ENCODE peak calls at places on chromosomes 7 and 10, in eight cellular contexts. G is right atrium auricular region; D is aorta; T is naive thymus-derived CD8-positive, alpha-beta T cell; A is activated T-cell treated with anti-CD3 and anti-CD28 coated beads, Interleukin-2, amount 50 U/mL, for 72 hours; M is EL; W is NCI-H460; Q is stimulated activated CD4-positive, alpha-beta T cell treated with anti-CD3 and anti-CD28 coated beads, Interleukin-4, amount 100 ng/mL, for 24 hours. C is an unnamed sample.

GRCh38 chr10:44183667-44184632 is 200.9 kb downstream of the CXCL12 start:
- DNase-seq in W (no peak), T (no peak), Q (no peak), M (peak; percentile 55), A (no peak), G (no peak), D (no peak), C (peak; percentile 31)

GRCh38 chr7:102155821-102156441 is 130.7 kb upstream of the SH2B2 start:
- DNase-seq in W (no peak), A (no peak), T (no peak), G (no peak), D (no peak), Q (no peak), M (no peak), C (no peak)

GRCh38 chr10:101031128-101031795 is at the start of the genes PDZD7 and SFXN3:
- DNase-seq in M (peak; percentile 91), D (peak; percentile 99), T (peak; percentile 96), G (peak; percentile 93), Q (peak; percentile 97), A (peak; percentile 97), W (peak; percentile 89), C (peak; percentile 92)

GRCh38 chr7:68787586-68787985 is 810.7 kb upstream of the AUTS2 start:
- DNase-seq in T (no peak), D (no peak), A (no peak), Q (no peak), W (no peak), M (no peak), G (no peak), C (no peak)

GRCh38 chr10:31623466-31623865 is 304.4 kb downstream of the ZEB1 start:
- DNase-seq in Q (no peak), T (no peak), D (no peak), W (no peak), G (peak; percentile 74), M (peak; percentile 64), A (no peak), C (no peak)

GRCh38 chr7:22255834-22256233 is 101.1 kb downstream of the RAPGEF5 start:
- DNase-seq in G (no peak), D (no peak), A (no peak), T (no peak), Q (no peak), W (no peak), M (no peak), C (no peak)

GRCh38 chr7:64307254-64308018 is 6.3 kb upstream of the ZNF736 start:
- DNase-seq in D (peak; percentile 96), T (peak; percentile 80), W (no peak), M (peak; percentile 87), Q (peak; percentile 96), A (peak; percentile 92), G (peak; percentile 94), C (peak; percentile 75)

GRCh38 chr10:80477813-80478212 is 23.7 kb downstream of the TSPAN14 start:
- DNase-seq in G (no peak), W (no peak), T (no peak), A (no peak), M (peak; percentile 89), D (no peak), Q (no peak), C (peak; percentile 88)

GRCh38 chr7:5083291-5083690 is 37.6 kb downstream of the RBAK start:
- DNase-seq in A (no peak), D (no peak), Q (no peak), W (no peak), G (no peak), T (no peak), M (no peak), C (no peak)

GRCh38 chr10:10598297-10598696 is 419.4 kb upstream of the CELF2 start:
- DNase-seq in T (no peak), G (no peak), W (no peak), M (no peak), A (no peak), D (no peak), Q (no peak), C (no peak)

GRCh38 chr7:117202511-117202910 is 120.3 kb downstream of the WNT2 start:
- DNase-seq in M (peak; percentile 44), Q (no peak), G (no peak), A (no peak), D (no peak), T (no peak), W (no peak), C (no peak)

GRCh38 chr7:70405241-70405640 is 726.7 kb upstream of the GALNT17 start:
- DNase-seq in D (no peak), T (no peak), Q (no peak), M (no peak), W (no peak), G (no peak), A (no peak), C (peak; percentile 33)

GRCh38 chr7:106371629-106372028 is 86.8 kb upstream of the NAMPT start:
- DNase-seq in G (peak; percentile 68), A (no peak), W (no peak), T (no peak), M (no peak), D (no peak), Q (no peak), C (no peak)

GRCh38 chr10:93542358-93542791 is 24.1 kb upstream of the FFAR4 start:
- DNase-seq in Q (no peak), W (no peak), T (no peak), G (peak; percentile 68), A (no peak), M (peak; percentile 44), D (peak; percentile 81), C (no peak)

GRCh38 chr7:133290041-133290440 is 37.2 kb downstream of the EXOC4 start:
- DNase-seq in M (peak; percentile 38), Q (no peak), G (no peak), D (no peak), W (no peak), T (no peak), A (no peak), C (peak; percentile 47)

GRCh38 chr10:112687647-112688046 is 240.6 kb downstream of the VTI1A start:
- DNase-seq in M (peak; percentile 10), Q (no peak), T (no peak), A (no peak), D (no peak), W (no peak), G (no peak), C (peak; percentile 18)

GRCh38 chr7:24135003-24135817 is 148.8 kb upstream of the NPY start:
- DNase-seq in T (no peak), Q (no peak), D (no peak), A (no peak), G (no peak), W (no peak), M (no peak), C (no peak)

GRCh38 chr10:110864662-110865140 is 7.0 kb upstream of the PDCD4 start:
- DNase-seq in M (no peak), D (no peak), W (no peak), A (peak; percentile 64), Q (peak; percentile 61), T (no peak), G (peak; percentile 56), C (no peak)

GRCh38 chr7:29214816-29215215 is 20.2 kb downstream of the CHN2 start:
- DNase-seq in W (no peak), D (no peak), Q (no peak), T (no peak), A (no peak), G (no peak), M (no peak), C (no peak)

GRCh38 chr7:6284461-6285360 is 12.3 kb upstream of the CYTH3 start:
- DNase-seq in A (no peak), G (no peak), D (peak; percentile 65), T (no peak), W (no peak), Q (no peak), M (peak; percentile 36), C (no peak)

GRCh38 chr10:3971713-3972112 is 186.7 kb upstream of the KLF6 start:
- DNase-seq in G (no peak), Q (no peak), W (no peak), M (no peak), T (no peak), D (no peak), A (no peak), C (no peak)

GRCh38 chr10:6146921-6147320 is 55.8 kb upstream of the PFKFB3 start:
- DNase-seq in D (no peak), M (no peak), A (no peak), W (no peak), G (no peak), T (no peak), Q (no peak), C (no peak)

C was measured in astrocyte.